ENCODE peak calls at places on chromosomes 1 and 21, in ten cellular contexts. V is stimulated activated CD8-positive, alpha-beta memory T cell treated with anti-CD3 and anti-CD28 coated beads, Interleukin-15, amount 100 ng/mL, for 48 hours; L is cardiac fibroblast; J is right atrium auricular region; C is activated CD4-positive, alpha-beta T cell treated with anti-CD3 and anti-CD28 coated beads, Interleukin-2, amount 10 ng/mL, durations not matched to agents 7 days and 5 days; Q is ELR; B is dorsolateral prefrontal cortex; F is naive thymus-derived CD4-positive, alpha-beta T cell; Z is EH; R is tibial nerve. O is an unnamed sample.

GRCh38 chr1:66168467-66168887 is 365.5 kb upstream of the SGIP1 start:
- DNase-seq in J (no peak), C (no peak), R (no peak), Q (peak), V (no peak), L (no peak), B (no peak), Z (peak), F (no peak), O (no peak)

GRCh38 chr1:164823486-164824279 is 264.7 kb downstream of the PBX1 start:
- DNase-seq in F (no peak), B (no peak), V (no peak), Q (no peak), J (no peak), C (no peak), Z (peak), R (no peak), L (no peak), O (no peak)

GRCh38 chr1:99269321-99269720 is 5.0 kb downstream of the PLPPR4 start:
- DNase-seq in B (no peak), Z (peak), R (no peak), J (no peak), V (no peak), L (no peak), F (no peak), C (no peak), Q (peak), O (no peak)

GRCh38 chr1:38929476-38929875 is 12.2 kb downstream of the RHBDL2 start:
- DNase-seq in F (no peak), B (peak), Z (no peak), L (no peak), V (no peak), Q (no peak), C (no peak), J (no peak), R (no peak), O (peak)

GRCh38 chr1:40638097-40639036 is 27.1 kb downstream of the RIMS3 start:
- DNase-seq in F (no peak), C (no peak), R (no peak), L (no peak), V (no peak), Q (peak), B (no peak), Z (peak), J (no peak), O (no peak)

GRCh38 chr1:154864189-154864985 is 5.7 kb downstream of the KCNN3 start:
- DNase-seq in Z (no peak), B (no peak), C (no peak), L (no peak), R (no peak), Q (no peak), V (no peak), F (no peak), J (no peak), O (no peak)

GRCh38 chr1:37127254-37127748 is 93.0 kb upstream of the GRIK3 start:
- DNase-seq in J (no peak), L (no peak), B (no peak), C (no peak), Z (no peak), Q (no peak), F (no peak), V (no peak), R (no peak), O (no peak)

GRCh38 chr21:31195334-31196015 is 148.6 kb downstream of the TIAM1 start:
- DNase-seq in J (no peak), V (no peak), Q (no peak), F (no peak), R (no peak), B (no peak), L (no peak), Z (no peak), C (no peak), O (no peak)

GRCh38 chr1:53073899-53074311 is 11.9 kb downstream of the PODN start:
- DNase-seq in L (no peak), R (peak), F (no peak), J (no peak), C (no peak), Q (no peak), V (no peak), Z (no peak), B (peak), O (peak)

GRCh38 chr1:9182784-9183257 is 51.8 kb upstream of the H6PD start:
- DNase-seq in V (no peak), J (no peak), Q (no peak), R (no peak), B (no peak), L (no peak), C (no peak), F (no peak), Z (no peak), O (no peak)

GRCh38 chr1:193456883-193457282 is 270.5 kb upstream of the B3GALT2 start:
- DNase-seq in J (no peak), V (no peak), Z (peak), F (no peak), R (no peak), B (no peak), C (no peak), L (peak), Q (peak), O (no peak)

GRCh38 chr1:226121049-226121586 is 58.6 kb downstream of the H3-3A start:
- DNase-seq in J (no peak), L (no peak), V (no peak), Q (no peak), C (no peak), F (no peak), R (no peak), Z (no peak), B (no peak), O (no peak)

GRCh38 chr1:100383743-100384405 is 31.6 kb downstream of the CDC14A start:
- DNase-seq in B (no peak), V (no peak), Q (no peak), Z (no peak), L (no peak), R (no peak), F (no peak), J (no peak), C (no peak), O (no peak)

GRCh38 chr1:35031103-35031452 is 667 bp downstream of the ZMYM6 start:
- DNase-seq in B (no peak), L (peak), F (no peak), J (no peak), Q (peak), R (no peak), C (peak), V (peak), Z (peak), O (peak)

GRCh38 chr1:150528997-150529396 is 13.4 kb downstream of the FALEC start:
- DNase-seq in B (no peak), R (no peak), L (peak), F (no peak), C (no peak), Q (peak), Z (peak), V (no peak), J (no peak), O (no peak)

GRCh38 chr1:7248828-7249227 is 463.6 kb downstream of the CAMTA1 start:
- DNase-seq in C (no peak), J (no peak), Q (no peak), F (no peak), V (no peak), B (no peak), R (no peak), Z (no peak), L (no peak), O (no peak)

GRCh38 chr1:202623075-202623474 is 87.2 kb downstream of the SYT2 start:
- DNase-seq in J (peak), V (no peak), B (no peak), Q (peak), F (no peak), C (no peak), R (no peak), L (peak), Z (peak), O (no peak)

GRCh38 chr1:17527036-17527914 is 12.2 kb upstream of the ARHGEF10L start:
- DNase-seq in C (no peak), Z (peak), Q (no peak), R (no peak), J (no peak), F (no peak), L (peak), B (no peak), V (no peak), O (no peak)

GRCh38 chr1:3349161-3349967 is 105.1 kb upstream of the ARHGEF16 start:
- DNase-seq in B (no peak), Q (no peak), L (no peak), J (peak), F (no peak), C (no peak), Z (no peak), V (no peak), R (no peak), O (no peak)

GRCh38 chr1:214216031-214216430 is 64.9 kb upstream of the SMYD2 start:
- DNase-seq in Q (no peak), F (no peak), V (no peak), B (no peak), L (no peak), Z (no peak), J (no peak), R (no peak), C (no peak), O (no peak)

GRCh38 chr1:22846453-22846852 is 126.2 kb downstream of the LACTBL1 start:
- DNase-seq in L (no peak), Z (no peak), Q (no peak), B (no peak), C (no peak), F (no peak), R (no peak), V (no peak), J (no peak), O (no peak)

GRCh38 chr1:73782901-73783300 is 415.1 kb downstream of the LRRIQ3 start:
- DNase-seq in V (no peak), C (no peak), Q (peak), L (no peak), B (no peak), J (no peak), R (no peak), Z (no peak), F (no peak), O (no peak)

GRCh38 chr1:59699227-59699847 is 115.4 kb upstream of the HOOK1 start:
- DNase-seq in Q (peak), L (peak), B (no peak), Z (peak), F (peak), J (no peak), C (peak), R (no peak), V (no peak), O (peak)

GRCh38 chr1:7100479-7100878 is 315.2 kb downstream of the CAMTA1 start:
- DNase-seq in F (no peak), V (no peak), L (no peak), C (no peak), J (no peak), B (no peak), Z (no peak), R (no peak), Q (no peak), O (no peak)

GRCh38 chr1:64093941-64094340 is 109.5 kb upstream of the UBE2U start:
- DNase-seq in R (no peak), L (peak), C (no peak), F (no peak), Q (peak), Z (no peak), B (no peak), V (no peak), J (no peak), O (no peak)

GRCh38 chr21:33299181-33299752 is 25.5 kb upstream of the IFNAR1 start:
- DNase-seq in Z (no peak), R (no peak), L (peak), Q (no peak), V (no peak), B (no peak), F (peak), J (no peak), C (peak), O (no peak)

GRCh38 chr1:97632776-97633175 is 288.1 kb downstream of the DPYD start:
- DNase-seq in F (no peak), J (no peak), V (no peak), R (no peak), L (peak), C (no peak), Z (no peak), B (no peak), Q (no peak), O (no peak)

GRCh38 chr1:223479718-223480425 is 86.7 kb downstream of the CCDC185 start:
- DNase-seq in F (no peak), J (no peak), L (peak), R (no peak), V (no peak), Z (no peak), Q (no peak), B (no peak), C (no peak), O (no peak)

GRCh38 chr1:61853545-61853944 is 111.3 kb downstream of the PATJ start:
- DNase-seq in Q (peak), V (no peak), R (no peak), J (no peak), Z (peak), L (peak), B (no peak), F (no peak), C (no peak), O (peak)

GRCh38 chr1:243249214-243249613 is 5.9 kb downstream of the CEP170 start:
- DNase-seq in B (no peak), Z (no peak), V (no peak), J (no peak), F (no peak), C (no peak), R (no peak), L (no peak), Q (no peak), O (no peak)

GRCh38 chr21:44086636-44087425 is 20.4 kb upstream of the PWP2 start:
- DNase-seq in C (no peak), V (no peak), B (no peak), J (peak), F (no peak), Q (no peak), R (no peak), Z (no peak), L (no peak), O (no peak)

O was measured in pons.